ENCODE peak calls at places on chromosomes 5 and 9, in six cellular contexts. B, S, T, P, Q and R are unnamed samples. For H3K27me3 and H3K4me1, the result is how much of the 10 kb centered on the place peaks cover.

GRCh38 chr5:135193213-135194125 is 159.4 kb upstream of the PITX1 start:
- DNase-seq in B (peak), S (peak), T (peak), P (peak), Q (no peak), R (no peak)

GRCh38 chr9:94945191-94946144 is 219.0 kb downstream of the AOPEP start:
- DNase-seq in B (peak), S (peak), T (peak), P (no peak), Q (no peak), R (no peak)

GRCh38 chr9:38746303-38746702 is 26.4 kb upstream of the FAM240B start:
- DNase-seq in B (no peak), S (no peak), T (no peak), P (no peak), Q (no peak), R (no peak)

GRCh38 chr9:134678206-134678605 is 36.6 kb downstream of the COL5A1 start:
- DNase-seq in B (peak), S (no peak), T (no peak), P (no peak), Q (no peak), R (no peak)

GRCh38 chr9:101485873-101486692 is 47.6 kb upstream of the RNF20 start:
- DNase-seq in B (no peak), S (peak), T (no peak), P (peak), Q (no peak), R (no peak)

GRCh38 chr5:113147537-113147936 is 170.9 kb downstream of the DCP2 start:
- DNase-seq in B (no peak), S (no peak), T (no peak), P (no peak), Q (no peak), R (no peak)

GRCh38 chr9:18006591-18006990 is 427.7 kb downstream of the SH3GL2 start:
- DNase-seq in B (no peak), S (no peak), T (no peak), P (no peak), Q (no peak), R (no peak)

GRCh38 chr9:79263666-79264460 is 307.9 kb upstream of the TLE4 start:
- DNase-seq in B (no peak), S (peak), T (peak), P (no peak), Q (no peak), R (no peak)

GRCh38 chr5:83751201-83751600 is 30.5 kb upstream of the HAPLN1 start:
- DNase-seq in B (no peak), S (no peak), T (no peak), P (no peak), Q (no peak), R (no peak)

GRCh38 chr5:83750759-83751158 is 30.1 kb upstream of the HAPLN1 start:
- DNase-seq in B (no peak), S (no peak), T (no peak), P (no peak), Q (no peak), R (no peak)

DNA sequence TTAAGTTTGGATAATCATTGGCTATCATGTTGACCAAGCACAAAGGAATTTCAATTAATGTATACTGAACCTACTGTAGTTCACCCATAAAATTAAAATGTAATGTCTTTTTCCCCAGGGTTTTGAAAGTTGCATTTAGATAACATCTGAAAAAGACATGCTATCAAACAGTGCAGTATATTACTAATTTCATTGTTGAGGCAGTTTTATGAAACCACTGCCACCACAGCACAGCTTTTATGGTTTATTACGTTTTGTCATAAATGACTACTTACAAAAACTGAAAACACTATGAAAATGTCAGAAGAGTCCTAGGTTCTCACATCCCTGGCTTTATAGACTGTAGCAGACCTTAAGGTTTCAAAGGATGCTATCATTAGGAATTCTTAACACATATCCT is 32.0 kb upstream of the HAPLN1 start:
- DNase-seq in B (no peak), S (no peak), T (peak), P (no peak), Q (no peak), R (no peak)
- H3K27me3 ChIP-seq in B (under half), S (under half), T (under half), P (under half), Q (under half), R (under half)

GRCh38 chr9:111872886-111873285 is 23.7 kb upstream of the UGCG start:
- DNase-seq in B (no peak), S (no peak), T (no peak), P (no peak), Q (no peak), R (no peak)
- H3K4me1 ChIP-seq in B (under half), S (under half), T (under half), P (under half), Q (under half), R (under half)

GRCh38 chr5:582936-583635 is 29.1 kb upstream of the CEP72 start:
- DNase-seq in B (peak), S (no peak), T (no peak), P (no peak), Q (no peak), R (no peak)

GRCh38 chr5:585962-586628 is 26.0 kb upstream of the CEP72 start:
- DNase-seq in B (peak), S (no peak), T (no peak), P (no peak), Q (no peak), R (no peak)

GRCh38 chr5:583645-584044 is 28.5 kb upstream of the CEP72 start:
- DNase-seq in B (no peak), S (no peak), T (no peak), P (no peak), Q (no peak), R (no peak)

GRCh38 chr5:585556-585955 is 26.6 kb upstream of the CEP72 start:
- DNase-seq in B (peak), S (no peak), T (no peak), P (no peak), Q (no peak), R (no peak)

GRCh38 chr5:584846-585245 is 27.3 kb upstream of the CEP72 start:
- DNase-seq in B (peak), S (no peak), T (no peak), P (no peak), Q (no peak), R (no peak)
- H3K27me3 ChIP-seq in B (under half), S (under half), T (under half), P (under half), Q (under half), R (under half)

DNA sequence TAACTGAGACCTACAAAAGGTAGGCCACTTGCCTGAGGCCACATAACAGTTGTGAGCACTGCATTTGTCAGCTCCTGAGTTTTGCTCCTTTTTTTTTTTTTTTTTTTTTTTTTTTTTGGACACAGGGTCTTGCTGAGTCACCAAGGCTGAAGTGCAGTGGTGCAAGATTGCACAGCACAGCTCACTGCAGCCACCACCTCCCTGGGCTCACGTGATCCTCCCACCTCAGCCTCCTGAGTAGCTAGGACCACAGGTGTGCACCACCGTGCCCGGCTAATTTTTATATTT is 37.1 kb downstream of the LAMC3 start:
- DNase-seq in B (no peak), S (no peak), T (peak), P (no peak), Q (no peak), R (no peak)
- H3K4me1 ChIP-seq in B (under half), S (under half), T (under half), P (under half), Q (under half), R (under half)